ENCODE peak calls at places on chromosome 4, in seven cellular contexts. B is fibroblast of pulmonary artery; J is cardiac fibroblast; R is adrenal gland; O is fibroblast of lung; S is BJ; V is CD4-positive, alpha-beta memory T cell. I is an unnamed sample.

GRCh38 chr4:97500423-97500822 is 642.9 kb downstream of the STPG2 start:
- DNase-seq in B (no peak), J (no peak), R (no peak), O (no peak), S (no peak), V (no peak), I (no peak)

GRCh38 chr4:124523816-124524215 is 188.7 kb downstream of the ANKRD50 start:
- DNase-seq in B (no peak), J (no peak), R (no peak), O (no peak), S (no peak), V (no peak), I (no peak)

GRCh38 chr4:160523236-160523635 is 1420.4 kb downstream of the RAPGEF2 start:
- DNase-seq in B (peak), J (peak), R (no peak), O (no peak), S (no peak), V (no peak), I (no peak)

GRCh38 chr4:154559141-154559841 is 3.5 kb upstream of the FGB start:
- DNase-seq in B (peak), J (peak), R (no peak), O (peak), S (no peak), V (no peak), I (peak)

GRCh38 chr4:9971711-9972110 is 49.6 kb downstream of the SLC2A9 start:
- DNase-seq in B (no peak), J (no peak), R (peak), O (no peak), S (no peak), V (no peak), I (no peak)

GRCh38 chr4:148790691-148791090 is 348.5 kb upstream of the NR3C2 start:
- DNase-seq in B (peak), J (peak), R (no peak), O (peak), S (no peak), V (no peak), I (no peak)

GRCh38 chr4:142645478-142646108 is 200.5 kb downstream of the INPP4B start:
- DNase-seq in B (peak), J (peak), R (no peak), O (no peak), S (no peak), V (peak), I (no peak)

GRCh38 chr4:63717384-63717783 is 691.9 kb downstream of the TECRL start:
- DNase-seq in B (peak), J (peak), R (no peak), O (no peak), S (no peak), V (no peak), I (peak)

GRCh38 chr4:16636911-16637630 is 261.4 kb downstream of the LDB2 start:
- DNase-seq in B (no peak), J (no peak), R (no peak), O (no peak), S (no peak), V (no peak), I (no peak)

GRCh38 chr4:169005453-169006099 is 4.5 kb downstream of the CBR4 start:
- DNase-seq in B (peak), J (peak), R (no peak), O (peak), S (no peak), V (no peak), I (no peak)

GRCh38 chr4:82380344-82380743 is 6.6 kb upstream of the HNRNPD start:
- DNase-seq in B (no peak), J (no peak), R (no peak), O (no peak), S (no peak), V (no peak), I (no peak)

GRCh38 chr4:110483516-110483915 is 7.6 kb downstream of the ENPEP start:
- DNase-seq in B (no peak), J (no peak), R (no peak), O (no peak), S (no peak), V (no peak), I (no peak)

GRCh38 chr4:113976937-113977855 is 2.3 kb downstream of the ARSJ start:
- DNase-seq in B (peak), J (no peak), R (no peak), O (peak), S (no peak), V (no peak), I (no peak)

GRCh38 chr4:24999392-25000104 is 31.2 kb downstream of the LGI2 start:
- DNase-seq in B (peak), J (peak), R (no peak), O (no peak), S (no peak), V (no peak), I (peak)

GRCh38 chr4:9932771-9933170 is 88.5 kb downstream of the SLC2A9 start:
- DNase-seq in B (no peak), J (no peak), R (no peak), O (no peak), S (no peak), V (no peak), I (no peak)

GRCh38 chr4:181017038-181017437 is 1226.2 kb upstream of the TENM3 start:
- DNase-seq in B (no peak), J (no peak), R (no peak), O (no peak), S (no peak), V (no peak), I (no peak)

GRCh38 chr4:1514612-1515011 is 108.4 kb upstream of the NKX1-1 start:
- DNase-seq in B (no peak), J (no peak), R (no peak), O (no peak), S (no peak), V (no peak), I (no peak)

GRCh38 chr4:1512081-1512737 is 106.0 kb upstream of the NKX1-1 start:
- DNase-seq in B (no peak), J (no peak), R (no peak), O (no peak), S (no peak), V (no peak), I (no peak)

GRCh38 chr4:1511441-1512041 is 105.3 kb upstream of the NKX1-1 start:
- DNase-seq in B (peak), J (peak), R (peak), O (peak), S (no peak), V (peak), I (peak)

GRCh38 chr4:1513936-1514483 is 107.8 kb upstream of the NKX1-1 start:
- DNase-seq in B (no peak), J (no peak), R (no peak), O (no peak), S (no peak), V (no peak), I (no peak)

GRCh38 chr4:1512738-1513660 is 106.8 kb upstream of the NKX1-1 start:
- DNase-seq in B (peak), J (peak), R (peak), O (no peak), S (no peak), V (peak), I (peak)
- H3K4me3 ChIP-seq in B (no peak), J (no peak), R (no peak), O (no peak), S (no peak), V (no peak), I (peak)

DNA sequence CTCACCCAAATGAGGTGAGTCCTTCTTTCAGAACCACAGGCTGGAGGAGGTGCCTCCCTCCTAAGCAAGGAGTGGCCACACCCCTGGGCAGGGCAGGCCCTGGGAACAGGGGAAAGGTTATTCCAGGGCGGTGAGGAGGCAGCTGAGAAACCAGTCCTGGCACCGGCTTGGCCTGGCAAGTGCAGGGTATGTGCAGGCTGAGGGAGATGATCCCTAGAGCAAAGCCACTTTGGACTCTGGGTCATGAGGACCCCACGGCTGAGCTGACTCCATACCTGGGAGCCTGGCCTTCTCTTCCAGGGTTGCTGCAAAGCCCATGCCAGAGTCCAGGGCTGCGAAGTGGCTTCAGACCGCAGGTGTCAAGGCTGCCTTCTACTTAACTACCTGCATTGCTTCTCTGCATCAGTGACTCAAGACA is 49.5 kb upstream of the HELT start:
- DNase-seq in B (no peak), J (no peak), R (peak), O (no peak), S (no peak), V (no peak), I (peak)
- H3K4me3 ChIP-seq in B (no peak), J (no peak), R (no peak), O (no peak), S (no peak), V (no peak), I (no peak)

DNA sequence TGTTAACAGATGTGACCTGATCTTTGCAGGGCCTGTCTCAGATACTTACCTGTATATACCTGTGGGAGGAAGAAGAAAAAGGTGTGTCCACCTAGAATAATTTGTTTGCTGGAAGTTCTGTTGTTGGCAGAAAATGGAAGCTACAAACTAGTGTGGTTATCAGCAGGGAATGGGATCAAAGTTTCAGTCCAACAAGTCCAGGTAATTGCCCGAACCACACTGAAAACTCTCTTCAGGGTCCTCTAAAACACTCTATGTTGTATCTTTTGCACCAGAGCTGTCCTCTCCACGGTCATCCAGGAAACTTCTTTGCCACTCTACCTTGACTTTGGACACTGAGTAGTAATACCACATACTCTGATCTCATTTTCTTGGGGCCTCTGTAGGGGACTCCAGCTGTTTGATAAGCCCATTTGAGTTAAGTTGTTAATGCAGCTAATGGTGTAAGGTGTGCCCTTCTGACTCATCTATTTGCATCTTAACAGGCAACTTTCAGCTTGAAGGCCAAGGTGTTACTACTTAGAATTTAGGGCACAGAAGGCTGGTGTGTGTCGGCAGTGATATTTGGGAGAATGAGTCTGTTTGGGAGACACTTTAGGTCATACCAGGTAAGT is 38.7 kb upstream of the GATB start:
- DNase-seq in B (no peak), J (no peak), R (no peak), O (no peak), S (no peak), V (no peak), I (no peak)
- H3K4me3 ChIP-seq in B (no peak), J (no peak), R (no peak), O (no peak), S (no peak), V (no peak), I (no peak)

DNA sequence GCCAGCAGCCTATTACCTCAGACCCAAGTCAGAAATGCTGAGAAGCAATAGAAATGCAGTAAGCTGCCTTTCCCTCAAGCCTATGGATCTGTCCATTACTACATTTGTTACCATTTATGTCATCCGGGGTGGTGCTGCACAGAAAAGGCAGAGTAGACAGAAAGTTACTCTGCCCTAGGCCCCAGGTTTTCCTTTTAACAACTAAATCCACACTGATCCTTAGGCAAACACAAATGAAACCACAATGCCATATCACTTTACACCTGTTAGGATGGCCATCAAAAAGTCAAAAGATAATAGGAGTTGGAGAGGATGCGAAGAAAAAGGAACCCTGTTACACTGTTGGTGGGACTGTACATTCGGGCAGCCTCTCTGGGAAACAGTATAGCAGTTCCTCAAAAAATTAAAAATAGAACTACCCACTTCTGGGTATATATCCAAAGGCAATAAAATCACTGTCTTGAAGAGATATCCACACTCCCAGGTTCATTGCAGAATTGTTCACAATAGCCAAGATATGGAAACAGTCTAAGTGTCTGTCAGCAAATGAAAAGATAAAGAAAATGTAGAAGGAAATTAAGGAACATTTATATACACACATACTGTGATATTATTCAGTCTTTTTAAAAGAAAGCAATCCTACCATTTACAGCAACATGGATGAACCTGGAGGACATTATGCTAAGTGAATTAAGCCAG is 186.3 kb downstream of the NWD2 start:
- DNase-seq in B (no peak), J (no peak), R (no peak), O (no peak), S (no peak), V (no peak), I (no peak)
- H3K4me3 ChIP-seq in B (no peak), J (no peak), R (no peak), O (no peak), S (no peak), V (no peak), I (no peak)

DNA sequence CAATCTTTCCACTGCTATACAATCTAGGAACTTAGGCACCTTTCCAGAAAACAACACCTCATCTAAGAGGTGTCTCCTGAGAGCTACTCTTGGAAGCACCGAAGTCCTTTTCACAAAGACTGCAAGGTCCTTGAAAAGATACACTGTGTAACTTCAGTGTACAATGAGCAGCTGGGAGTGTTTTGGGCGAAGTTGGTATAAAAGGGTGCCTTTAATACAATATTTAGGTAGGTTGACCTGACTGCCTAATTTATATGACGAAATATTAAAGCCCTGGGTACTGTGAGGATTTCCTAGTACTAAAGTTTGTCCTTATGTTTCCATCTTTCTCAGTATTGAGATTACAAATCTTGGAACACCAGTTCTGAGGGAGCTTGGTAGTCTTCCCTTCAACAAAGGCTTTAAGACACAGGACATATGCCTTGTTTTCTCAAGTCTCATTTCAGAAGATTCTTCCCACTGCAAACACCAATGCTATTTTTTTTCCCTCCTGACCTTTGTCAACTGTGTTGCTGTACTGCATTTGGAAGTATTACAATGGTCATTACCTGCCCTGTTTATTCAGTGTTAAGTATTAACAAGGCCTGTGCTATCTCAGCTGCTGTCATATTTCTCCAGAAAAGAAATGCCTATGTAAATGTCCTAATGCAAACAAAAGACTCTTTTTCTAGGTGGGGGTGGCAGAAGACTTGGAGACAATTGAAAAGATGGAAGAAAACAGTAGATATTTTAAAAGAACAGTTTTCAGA is 134.2 kb downstream of the MAML3 start:
- DNase-seq in B (no peak), J (no peak), R (no peak), O (no peak), S (no peak), V (no peak), I (no peak)
- H3K4me3 ChIP-seq in B (no peak), J (no peak), R (no peak), O (no peak), S (no peak), V (no peak), I (no peak)

GRCh38 chr4:54077812-54078211 is 13.4 kb upstream of the CHIC2 start:
- DNase-seq in B (peak), J (no peak), R (no peak), O (no peak), S (no peak), V (no peak), I (no peak)
- H3K4me3 ChIP-seq in B (no peak), J (no peak), R (no peak), O (no peak), S (no peak), V (no peak), I (no peak)

DNA sequence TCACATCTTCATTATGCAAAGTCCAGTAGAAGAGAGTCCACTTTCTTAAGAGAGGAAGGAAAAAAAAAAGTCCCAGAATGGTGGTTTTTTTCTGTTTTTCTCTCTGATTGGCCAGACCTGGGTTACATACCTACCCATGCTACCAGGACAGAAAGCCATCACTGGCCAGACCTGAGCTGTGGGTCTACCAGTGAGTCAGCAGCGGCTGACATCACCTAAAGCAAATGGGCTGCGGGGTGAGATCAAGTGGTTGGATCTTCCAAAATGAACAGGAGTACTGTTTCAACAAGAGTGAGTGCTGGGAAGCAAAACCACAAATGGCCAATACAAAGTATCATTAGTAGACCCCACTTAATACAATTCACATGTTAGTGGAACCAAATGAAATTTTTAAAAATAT is 1.6 kb upstream of the NDST3 start:
- DNase-seq in B (no peak), J (no peak), R (no peak), O (peak), S (no peak), V (no peak), I (peak)
- H3K4me3 ChIP-seq in B (no peak), J (no peak), R (no peak), O (no peak), S (no peak), V (no peak), I (peak)

GRCh38 chr4:138243369-138243768 is 1.2 kb upstream of the SLC7A11 start:
- DNase-seq in B (no peak), J (no peak), R (no peak), O (no peak), S (no peak), V (no peak), I (no peak)

GRCh38 chr4:138242830-138243149 is 641 bp upstream of the SLC7A11 start:
- DNase-seq in B (no peak), J (no peak), R (no peak), O (no peak), S (no peak), V (no peak), I (no peak)

GRCh38 chr4:138239496-138239895 is 2.7 kb downstream of the SLC7A11 start:
- DNase-seq in B (no peak), J (no peak), R (no peak), O (peak), S (no peak), V (no peak), I (no peak)

GRCh38 chr4:138241281-138242075 is 671 bp downstream of the SLC7A11 start:
- DNase-seq in B (peak), J (peak), R (no peak), O (peak), S (no peak), V (no peak), I (no peak)

DNA sequence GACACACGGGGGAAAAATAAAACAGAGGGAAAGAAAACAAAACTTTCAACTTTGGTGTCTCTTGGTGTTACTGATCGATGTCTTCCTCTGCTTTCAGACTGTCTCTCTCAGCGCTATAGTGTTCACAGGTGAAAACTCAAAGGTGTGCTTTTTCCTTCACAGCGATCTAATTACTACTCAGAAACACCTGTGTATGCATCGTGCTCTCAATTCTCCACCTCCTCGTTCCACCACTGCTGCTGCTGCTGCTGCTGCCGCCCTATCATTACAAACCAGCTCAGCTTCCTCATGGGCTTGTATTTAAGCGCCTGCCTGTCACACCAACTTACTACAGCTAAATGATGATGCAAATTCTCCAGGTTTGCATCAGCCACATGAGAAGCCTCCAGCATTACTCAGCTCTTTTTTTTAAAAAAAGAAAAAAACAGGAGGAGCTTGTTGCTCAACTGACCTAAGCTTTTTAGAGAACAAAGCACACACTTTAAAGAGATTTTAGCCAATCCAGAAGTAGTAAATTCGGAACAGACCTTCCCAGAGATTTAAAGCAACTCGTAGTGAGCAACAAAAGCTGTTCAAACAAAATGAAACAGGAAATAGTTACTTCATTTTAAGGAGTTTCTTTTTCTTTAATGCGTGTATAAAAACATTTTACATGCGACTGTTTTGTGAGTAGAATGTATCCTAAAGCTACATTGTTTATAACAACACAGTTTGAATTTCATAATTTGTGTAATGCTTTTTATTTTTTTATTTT is at the start of gene SLC7A11:
- DNase-seq in B (peak), J (peak), R (peak), O (peak), S (peak), V (peak), I (peak)
- H3K4me3 ChIP-seq in B (peak), J (peak), R (no peak), O (peak), S (peak), V (no peak), I (peak)

GRCh38 chr4:153116801-153117200 is 87.4 kb upstream of the TRIM2 start:
- DNase-seq in B (no peak), J (no peak), R (no peak), O (no peak), S (no peak), V (no peak), I (no peak)

GRCh38 chr4:153113838-153114105 is 90.5 kb upstream of the TRIM2 start:
- DNase-seq in B (no peak), J (no peak), R (no peak), O (no peak), S (no peak), V (no peak), I (no peak)

GRCh38 chr4:153116101-153116680 is 88.1 kb upstream of the TRIM2 start:
- DNase-seq in B (no peak), J (no peak), R (no peak), O (no peak), S (no peak), V (peak), I (no peak)

GRCh38 chr4:153114771-153115321 is 89.4 kb upstream of the TRIM2 start:
- DNase-seq in B (peak), J (peak), R (no peak), O (peak), S (no peak), V (peak), I (no peak)

GRCh38 chr4:153115322-153116100 is 88.7 kb upstream of the TRIM2 start:
- DNase-seq in B (peak), J (peak), R (peak), O (peak), S (peak), V (peak), I (no peak)
- H3K4me3 ChIP-seq in B (peak), J (peak), R (no peak), O (peak), S (peak), V (no peak), I (no peak)

I was measured in H7.